ENCODE peak calls at places on chromosomes 4 and X, in seven cellular contexts. Q is SK-N-SH, U is adipocyte, Z is mesenchymal stem cell, H is neuronal stem cell, P is fibroblast of lung, M is endothelial cell of umbilical vein. D is an unnamed sample.
A peak's percentile ranks its signal among the peaks of the same experiment; 100 is the strongest.

GRCh38 chr4:145719752-145720624 is 40.0 kb downstream of the C4orf51 start:
- DNase-seq in U (no peak), Q (no peak), M (no peak), P (no peak), H (no peak), Z (no peak), D (no peak)

GRCh38 chr4:181301735-181302380 is 941.3 kb upstream of the TENM3 start:
- DNase-seq in Z (no peak), M (no peak), P (peak; percentile 18), H (no peak), Q (no peak), U (peak; percentile 20), D (peak; percentile 44)

GRCh38 chr4:2689825-2690700 is 66.1 kb downstream of the TNIP2 start:
- DNase-seq in H (no peak), Q (no peak), U (no peak), Z (no peak), P (peak; percentile 22), M (no peak), D (no peak)

GRCh38 chr4:5204781-5205180 is 153.5 kb downstream of the STK32B start:
- DNase-seq in Z (no peak), H (no peak), P (no peak), M (no peak), U (peak; percentile 55), Q (no peak), D (peak; percentile 24)

GRCh38 chr4:185304541-185304940 is 91.2 kb downstream of the LRP2BP start:
- DNase-seq in Q (no peak), P (no peak), H (no peak), U (no peak), M (no peak), Z (no peak), D (no peak)

GRCh38 chr4:169619518-169619957 is 840 bp upstream of the CLCN3 start:
- DNase-seq in Z (peak; percentile 71), M (peak; percentile 73), U (peak; percentile 76), H (peak; percentile 15), Q (peak; percentile 42), P (peak; percentile 44), D (peak; percentile 78)

GRCh38 chr4:2781911-2782310 is 11.0 kb upstream of the SH3BP2 start:
- DNase-seq in H (no peak), U (no peak), Q (no peak), Z (no peak), P (no peak), M (no peak), D (no peak)

GRCh38 chr4:7841071-7841470 is 98.6 kb downstream of the AFAP1 start:
- DNase-seq in Q (no peak), M (no peak), U (no peak), H (no peak), P (no peak), Z (no peak), D (no peak)

GRCh38 chr4:139951051-139951450 is 202.9 kb downstream of the MAML3 start:
- DNase-seq in M (no peak), P (peak; percentile 74), H (no peak), U (peak; percentile 42), Z (peak; percentile 50), Q (no peak), D (no peak)

GRCh38 chr4:71184195-71184781 is 154.5 kb upstream of the SLC4A4 start:
- DNase-seq in Q (peak; percentile 48), H (peak; percentile 46), M (peak; percentile 37), U (peak; percentile 87), Z (peak; percentile 71), P (peak; percentile 69), D (peak; percentile 73)

GRCh38 chr4:33941854-33942253 is 2302.5 kb downstream of the ARAP2 start:
- DNase-seq in Q (peak; percentile 37), P (no peak), H (no peak), Z (no peak), M (no peak), U (peak; percentile 19), D (no peak)

GRCh38 chrX:74509989-74510388 is 88.7 kb downstream of the SLC16A2 start:
- DNase-seq in P (peak; percentile 51), Z (no peak), M (no peak), H (no peak), Q (no peak), U (no peak), D (no peak)

GRCh38 chr4:170259631-170260153 is 169.9 kb upstream of the AADAT start:
- DNase-seq in Z (peak; percentile 93), H (peak; percentile 98), M (peak; percentile 34), P (peak; percentile 64), Q (peak; percentile 61), U (peak; percentile 97), D (peak; percentile 87)

GRCh38 chr4:139768913-139769312 is 103.3 kb downstream of the MGST2 start:
- DNase-seq in Q (no peak), H (no peak), U (no peak), P (no peak), Z (no peak), M (no peak), D (no peak)

GRCh38 chr4:79623125-79623905 is 215.3 kb upstream of the GK2 start:
- DNase-seq in Z (no peak), Q (no peak), H (no peak), P (no peak), U (peak; percentile 41), M (no peak), D (no peak)

GRCh38 chr4:75189976-75190375 is 257.1 kb downstream of the PARM1 start:
- DNase-seq in H (no peak), U (no peak), P (no peak), M (no peak), Q (no peak), Z (peak; percentile 41), D (no peak)

GRCh38 chr4:114277690-114278089 is 298.2 kb upstream of the ARSJ start:
- DNase-seq in P (peak; percentile 88), Q (no peak), H (no peak), Z (no peak), U (no peak), M (no peak), D (no peak)

DNA sequence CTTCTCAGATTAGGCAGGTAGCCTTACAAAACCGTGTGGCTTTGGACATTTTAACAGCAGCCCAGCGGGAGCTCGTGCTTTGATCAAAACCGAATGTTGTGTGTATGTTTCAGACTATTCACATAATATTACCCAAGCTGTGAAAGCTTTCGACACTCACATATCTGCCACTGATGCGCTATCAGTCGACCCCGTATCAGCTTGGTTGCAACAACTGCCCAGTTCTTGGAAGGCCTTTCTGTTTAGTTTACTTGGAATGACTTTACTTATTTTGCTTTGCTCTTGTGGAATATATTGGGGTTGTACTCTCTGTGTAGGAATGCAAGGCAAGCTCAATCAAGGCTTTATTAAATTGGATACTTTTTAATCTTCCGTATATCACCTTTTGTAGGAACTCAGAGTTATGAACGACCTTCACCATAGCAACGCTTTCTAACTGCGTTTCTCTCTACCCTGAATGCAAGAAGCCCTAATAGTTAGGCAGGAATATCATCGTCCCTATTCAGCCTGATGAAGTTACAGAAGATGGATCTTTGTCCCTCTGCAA is 107.5 kb downstream of the GLUD2 start:
- DNase-seq in P (no peak), H (no peak), Q (no peak), U (no peak), M (no peak), Z (no peak), D (no peak)
- H3K36me3 ChIP-seq in P (no peaks in the 10 kb centered on the region), H (no peaks in the 10 kb centered on the region), Q (no peaks in the 10 kb centered on the region), U (no peaks in the 10 kb centered on the region), M (no peaks in the 10 kb centered on the region), Z (no peaks in the 10 kb centered on the region), D (no peaks in the 10 kb centered on the region)

GRCh38 chrX:115589419-115589818 is 28.4 kb downstream of the PLS3 start:
- DNase-seq in U (no peak), M (no peak), H (no peak), Q (no peak), Z (no peak), P (no peak), D (no peak)

GRCh38 chrX:115591420-115591819 is 30.4 kb downstream of the PLS3 start:
- DNase-seq in Z (no peak), H (no peak), U (no peak), Q (no peak), M (no peak), P (no peak), D (no peak)

GRCh38 chrX:115595049-115595448 is 34.1 kb downstream of the PLS3 start:
- DNase-seq in U (no peak), Z (no peak), P (peak; percentile 45), Q (no peak), H (no peak), M (peak; percentile 71), D (no peak)

GRCh38 chrX:115592997-115593734 is 32.2 kb downstream of the PLS3 start:
- DNase-seq in M (peak; percentile 71), Z (peak; percentile 36), Q (no peak), H (no peak), P (peak; percentile 68), U (no peak), D (no peak)

DNA sequence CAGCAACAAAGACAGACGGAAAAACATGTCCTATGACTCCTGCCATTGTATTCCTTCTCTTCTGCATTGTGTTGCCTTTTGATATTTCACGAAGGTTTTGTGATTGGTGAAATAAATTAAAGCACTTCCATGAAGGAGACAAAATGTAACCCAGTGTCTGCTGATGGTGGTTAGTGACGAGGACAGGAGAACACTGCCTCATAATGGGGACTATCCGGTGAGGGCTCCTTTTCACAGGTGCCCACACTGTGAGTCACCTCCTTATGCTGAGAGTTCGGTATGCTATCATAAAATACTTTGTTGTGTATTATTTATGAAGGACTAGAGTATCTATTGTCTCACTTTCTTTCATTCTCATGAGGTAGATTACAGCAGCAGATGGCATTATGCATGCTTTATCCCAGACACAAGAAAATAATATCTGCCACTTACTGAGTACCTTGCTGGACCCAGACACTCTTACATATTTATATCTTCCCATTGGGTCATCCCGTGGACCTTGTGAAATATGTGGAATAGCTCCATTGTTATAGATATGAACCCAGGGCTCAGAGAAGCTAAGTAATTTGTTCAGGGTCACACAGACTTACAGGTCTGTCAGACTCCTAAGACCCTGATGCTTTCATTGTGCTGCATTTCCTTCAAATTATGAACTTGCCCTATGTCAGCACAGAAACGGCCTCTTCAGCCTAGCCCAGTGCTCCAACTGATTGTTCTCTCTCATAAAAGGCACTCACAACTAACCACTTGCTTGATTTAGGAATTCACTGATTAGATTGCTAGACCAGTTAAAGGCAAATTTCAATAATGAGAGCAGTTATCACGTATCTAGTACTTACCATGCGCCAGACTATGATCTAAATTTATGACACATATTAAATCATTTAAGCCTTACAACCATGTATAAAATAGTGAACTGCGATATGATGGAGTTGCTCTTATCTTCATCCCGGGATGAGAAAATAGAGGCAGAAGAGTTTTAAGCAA is 31.2 kb downstream of the PLS3 start:
- DNase-seq in Q (no peak), M (peak; percentile 63), U (no peak), Z (no peak), P (peak; percentile 43), H (no peak), D (no peak)
- H3K4me1 ChIP-seq in Q (no peaks in the 10 kb centered on the region), M (peaks cover 30% of the 10 kb centered on the region), U (peaks cover 17% of the 10 kb centered on the region), Z (no peaks in the 10 kb centered on the region), P (peaks cover 4% of the 10 kb centered on the region), H (no peaks in the 10 kb centered on the region), D (no peaks in the 10 kb centered on the region)

GRCh38 chrX:56788717-56789122 is 59.7 kb downstream of the NBDY start:
- DNase-seq in H (no peak), P (no peak), Q (no peak), U (no peak), Z (no peak), M (no peak), D (no peak)
- H3K9ac ChIP-seq in H (no peak overlapping the region), P (no peak overlapping the region), Q (no peak overlapping the region), U (no peak overlapping the region), Z (peak overlapping the region; percentile 33), M (no peak overlapping the region), D (no peak overlapping the region)

DNA sequence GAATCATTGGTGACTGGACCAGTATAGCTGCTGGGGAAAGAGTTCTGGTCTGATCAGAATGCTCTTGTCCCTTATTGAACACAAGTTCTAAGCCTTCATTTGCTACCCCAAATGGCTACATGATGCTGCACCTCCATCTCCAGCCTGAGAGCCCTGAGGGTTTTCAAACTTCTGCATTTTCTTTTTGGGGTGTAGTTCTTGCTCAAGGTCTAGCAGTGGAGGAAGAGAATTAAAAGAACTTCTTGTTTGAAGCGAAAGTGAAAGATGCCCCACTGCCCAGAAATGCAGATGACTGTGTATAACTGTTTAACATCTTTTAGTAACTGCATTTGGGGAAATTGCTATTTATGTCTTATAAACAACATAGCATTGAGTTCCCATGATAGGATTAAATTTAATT is 38.5 kb downstream of the LAMTOR3 start:
- DNase-seq in M (no peak), U (no peak), H (no peak), P (no peak), Q (no peak), Z (no peak), D (no peak)
- H3K36me3 ChIP-seq in M (no peaks in the 10 kb centered on the region), U (no peaks in the 10 kb centered on the region), H (no peaks in the 10 kb centered on the region), P (no peaks in the 10 kb centered on the region), Q (no peaks in the 10 kb centered on the region), Z (no peaks in the 10 kb centered on the region), D (no peaks in the 10 kb centered on the region)